ENCODE peak calls at places on chromosomes 5 and 9, in nine cellular contexts. P is cardiac muscle cell; J is activated naive CD8-positive, alpha-beta T cell treated with anti-CD3 and anti-CD28 coated beads, Interleukin-2, amount 50 U/mL, for 24 hours; K is SK-N-DZ; Z is activated effector memory CD4-positive, alpha-beta T cell treated with Interleukin-2 at 50 U/mL for 16 hours; U is NCI-H1092; H is GM10248; S is left cardiac atrium; I is iPS DF 19.7. G is an unnamed sample.

GRCh38 chr5:134226441-134227192 is 744 bp upstream of the PPP2CA start:
- DNase-seq in P (no peak), J (no peak), K (no peak), Z (no peak), U (no peak), H (no peak), S (no peak), I (no peak), G (peak; percentile 48)

GRCh38 chr9:95336281-95336680 is 18.8 kb upstream of the FANCC start:
- DNase-seq in P (peak; percentile 26), J (peak; percentile 38), K (no peak), Z (no peak), U (no peak), H (no peak), S (no peak), I (no peak), G (peak; percentile 9)

GRCh38 chr9:97688654-97689053 is 8.5 kb downstream of the XPA start:
- DNase-seq in P (no peak), J (no peak), K (no peak), Z (no peak), U (no peak), H (no peak), S (no peak), I (no peak), G (no peak)

GRCh38 chr9:133474853-133475252 is 4.0 kb downstream of the SLC2A6 start:
- DNase-seq in P (no peak), J (no peak), K (no peak), Z (no peak), U (no peak), H (no peak), S (no peak), I (no peak), G (no peak)

GRCh38 chr5:68333649-68334549 is 118.3 kb downstream of the PIK3R1 start:
- DNase-seq in P (peak; percentile 88), J (no peak), K (no peak), Z (no peak), U (no peak), H (no peak), S (no peak), I (no peak), G (no peak)

GRCh38 chr9:109447329-109448076 is 50.6 kb downstream of the PTPN3 start:
- DNase-seq in P (no peak), J (peak; percentile 7), K (no peak), Z (no peak), U (no peak), H (no peak), S (no peak), I (no peak), G (no peak)

GRCh38 chr5:5885782-5886181 is 463.3 kb downstream of the ICE1 start:
- DNase-seq in P (no peak), J (no peak), K (no peak), Z (no peak), U (no peak), H (no peak), S (no peak), I (no peak), G (no peak)

GRCh38 chr5:134114886-134115805 is 665 bp downstream of the TCF7 start:
- DNase-seq in P (no peak), J (peak; percentile 82), K (no peak), Z (peak; percentile 75), U (no peak), H (peak; percentile 50), S (peak; percentile 41), I (no peak), G (peak; percentile 63)

GRCh38 chr9:114207034-114207815 is 51.9 kb downstream of the COL27A1 start:
- DNase-seq in P (peak; percentile 10), J (no peak), K (no peak), Z (no peak), U (no peak), H (no peak), S (peak; percentile 62), I (no peak), G (peak; percentile 90)

GRCh38 chr5:124161286-124161685 is 585.2 kb downstream of the ZNF608 start:
- DNase-seq in P (no peak), J (no peak), K (no peak), Z (no peak), U (no peak), H (no peak), S (no peak), I (no peak), G (no peak)

GRCh38 chr9:127903557-127904475 is 4.4 kb upstream of the ST6GALNAC6 start:
- DNase-seq in P (no peak), J (peak; percentile 96), K (peak; percentile 72), Z (peak; percentile 57), U (no peak), H (peak; percentile 69), S (peak; percentile 92), I (no peak), G (peak; percentile 49)

GRCh38 chr5:5266296-5266695 is 126.2 kb downstream of the ADAMTS16 start:
- DNase-seq in P (no peak), J (no peak), K (no peak), Z (no peak), U (no peak), H (no peak), S (no peak), I (no peak), G (no peak)

GRCh38 chr5:38404667-38405276 is 146.4 kb downstream of the EGFLAM start:
- DNase-seq in P (no peak), J (no peak), K (no peak), Z (no peak), U (no peak), H (no peak), S (no peak), I (peak; percentile 33), G (peak; percentile 46)

GRCh38 chr9:125024917-125025316 is 84.0 kb upstream of the GOLGA1 start:
- DNase-seq in P (no peak), J (no peak), K (no peak), Z (no peak), U (no peak), H (no peak), S (no peak), I (no peak), G (no peak)

GRCh38 chr5:78056901-78057514 is 237.5 kb downstream of the AP3B1 start:
- DNase-seq in P (peak; percentile 27), J (no peak), K (no peak), Z (no peak), U (no peak), H (no peak), S (no peak), I (no peak), G (no peak)

GRCh38 chr5:150758534-150759333 is at the start of gene DCTN4:
- DNase-seq in P (peak; percentile 99), J (peak; percentile 94), K (peak; percentile 99), Z (peak; percentile 87), U (peak; percentile 94), H (peak; percentile 92), S (peak; percentile 98), I (peak; percentile 98), G (peak; percentile 98)

GRCh38 chr5:83567741-83568530 is 96.4 kb downstream of the VCAN start:
- DNase-seq in P (peak; percentile 96), J (no peak), K (no peak), Z (no peak), U (no peak), H (no peak), S (no peak), I (no peak), G (no peak)

GRCh38 chr5:73861313-73861978 is 235.4 kb downstream of the ARHGEF28 start:
- DNase-seq in P (peak; percentile 21), J (no peak), K (no peak), Z (no peak), U (no peak), H (no peak), S (no peak), I (no peak), G (no peak)

GRCh38 chr5:60395712-60396329 is 304.1 kb downstream of the DEPDC1B start:
- DNase-seq in P (peak; percentile 2), J (no peak), K (peak; percentile 5), Z (no peak), U (no peak), H (no peak), S (no peak), I (no peak), G (no peak)

GRCh38 chr9:6198251-6198650 is 17.4 kb upstream of the IL33 start:
- DNase-seq in P (no peak), J (no peak), K (no peak), Z (no peak), U (no peak), H (no peak), S (no peak), I (no peak), G (no peak)

GRCh38 chr9:132864691-132865090 is 13.4 kb downstream of the AK8 start:
- DNase-seq in P (no peak), J (no peak), K (no peak), Z (no peak), U (no peak), H (no peak), S (no peak), I (no peak), G (no peak)

GRCh38 chr5:103135461-103135860 is 15.4 kb downstream of the PPIP5K2 start:
- DNase-seq in P (no peak), J (no peak), K (no peak), Z (no peak), U (no peak), H (no peak), S (no peak), I (no peak), G (no peak)

GRCh38 chr5:31854625-31855526 is 215.9 kb downstream of the PDZD2 start:
- DNase-seq in P (peak; percentile 54), J (peak; percentile 12), K (peak; percentile 42), Z (no peak), U (no peak), H (peak; percentile 25), S (peak; percentile 54), I (no peak), G (peak; percentile 96)

GRCh38 chr9:113530942-113531341 is 67.4 kb downstream of the RGS3 start:
- DNase-seq in P (no peak), J (no peak), K (no peak), Z (no peak), U (no peak), H (no peak), S (no peak), I (no peak), G (no peak)

GRCh38 chr5:2876183-2876582 is 124.7 kb upstream of the IRX2 start:
- DNase-seq in P (no peak), J (no peak), K (no peak), Z (no peak), U (no peak), H (no peak), S (no peak), I (no peak), G (no peak)

G was measured in NCI-H82.